ENCODE peak calls at places on chromosomes 11 and 22, in six cellular contexts. D, P, M, V, O and I are unnamed samples.

GRCh38 chr11:127017482-127017881 is 16.9 kb upstream of the KIRREL3 start:
- DNase-seq in M (no peak), P (peak; percentile 72), V (no peak), D (no peak), O (peak; percentile 90), I (no peak)

GRCh38 chr11:2902784-2903671 is 17.5 kb upstream of the CDKN1C start:
- DNase-seq in O (no peak), V (peak; percentile 84), D (no peak), M (peak; percentile 66), P (peak; percentile 29), I (no peak)

GRCh38 chr11:112227002-112227401 is 774 bp downstream of the PTS start:
- DNase-seq in M (no peak), V (no peak), D (no peak), P (peak; percentile 15), O (peak; percentile 69), I (no peak)

GRCh38 chr22:47036352-47036751 is 273.9 kb downstream of the TBC1D22A start:
- DNase-seq in P (no peak), M (no peak), O (no peak), V (peak; percentile 47), D (no peak), I (no peak)

GRCh38 chr22:39556970-39557811 is 13.4 kb upstream of the CACNA1I start:
- DNase-seq in M (no peak), P (peak; percentile 75), O (peak; percentile 36), D (no peak), V (no peak), I (no peak)

GRCh38 chr22:35400335-35400680 is 368 bp downstream of the MCM5 start:
- DNase-seq in V (peak; percentile 86), O (peak; percentile 41), P (peak; percentile 64), M (no peak), D (no peak), I (no peak)

GRCh38 chr11:111429066-111429506 is 50.0 kb upstream of the POU2AF1 start:
- DNase-seq in P (peak; percentile 26), D (peak; percentile 26), V (no peak), M (peak; percentile 73), O (peak; percentile 80), I (peak; percentile 19)

GRCh38 chr22:25741692-25742626 is at the start of gene MYO18B:
- DNase-seq in V (no peak), M (no peak), O (no peak), D (peak; percentile 79), P (no peak), I (no peak)

GRCh38 chr11:107545101-107545514 is 20.4 kb downstream of the ALKBH8 start:
- DNase-seq in D (no peak), V (no peak), O (peak; percentile 74), M (no peak), P (no peak), I (no peak)

GRCh38 chr11:16902979-16903378 is 111.2 kb downstream of the PLEKHA7 start:
- DNase-seq in O (no peak), P (no peak), V (no peak), D (no peak), M (no peak), I (no peak)

GRCh38 chr11:72446929-72447753 is 12.8 kb upstream of the CLPB start:
- DNase-seq in O (peak; percentile 77), P (peak; percentile 48), M (no peak), D (no peak), V (no peak), I (peak; percentile 29)

GRCh38 chr22:37545703-37546435 is 14.4 kb upstream of the CDC42EP1 start:
- DNase-seq in D (peak; percentile 94), M (peak; percentile 95), O (peak; percentile 97), V (peak; percentile 84), P (peak; percentile 89), I (no peak)

GRCh38 chr11:66546368-66546965 is at the start of gene ACTN3:
- DNase-seq in P (peak; percentile 88), O (peak; percentile 36), V (peak; percentile 81), D (peak; percentile 33), M (no peak), I (no peak)

GRCh38 chr22:17085277-17086091 is 684 bp downstream of the IL17RA start:
- DNase-seq in O (peak; percentile 68), V (no peak), D (peak; percentile 48), P (peak; percentile 48), M (peak; percentile 47), I (no peak)

GRCh38 chr11:34656062-34656720 is 35.3 kb downstream of the EHF start:
- DNase-seq in M (no peak), P (no peak), V (no peak), O (peak; percentile 17), D (no peak), I (no peak)

GRCh38 chr11:536841-537621 is at the start of gene LRRC56:
- DNase-seq in O (peak; percentile 86), P (peak; percentile 92), D (peak; percentile 74), M (peak; percentile 94), V (peak; percentile 98), I (peak; percentile 42)

GRCh38 chr22:45572444-45572843 is 69.8 kb downstream of the FBLN1 start:
- DNase-seq in M (no peak), O (peak; percentile 72), D (no peak), V (no peak), P (no peak), I (no peak)

GRCh38 chr11:57903441-57904123 is 120.1 kb upstream of the OR9Q1 start:
- DNase-seq in P (no peak), V (no peak), D (no peak), O (peak; percentile 40), M (peak; percentile 49), I (no peak)

GRCh38 chr11:17699157-17700114 is 19.9 kb upstream of the MYOD1 start:
- DNase-seq in D (no peak), P (peak; percentile 22), V (no peak), M (no peak), O (peak; percentile 38), I (no peak)

GRCh38 chr22:45007946-45008852 is 1.6 kb downstream of the PHF21B start:
- DNase-seq in D (no peak), V (no peak), M (no peak), O (peak; percentile 18), P (peak; percentile 89), I (no peak)

DNA sequence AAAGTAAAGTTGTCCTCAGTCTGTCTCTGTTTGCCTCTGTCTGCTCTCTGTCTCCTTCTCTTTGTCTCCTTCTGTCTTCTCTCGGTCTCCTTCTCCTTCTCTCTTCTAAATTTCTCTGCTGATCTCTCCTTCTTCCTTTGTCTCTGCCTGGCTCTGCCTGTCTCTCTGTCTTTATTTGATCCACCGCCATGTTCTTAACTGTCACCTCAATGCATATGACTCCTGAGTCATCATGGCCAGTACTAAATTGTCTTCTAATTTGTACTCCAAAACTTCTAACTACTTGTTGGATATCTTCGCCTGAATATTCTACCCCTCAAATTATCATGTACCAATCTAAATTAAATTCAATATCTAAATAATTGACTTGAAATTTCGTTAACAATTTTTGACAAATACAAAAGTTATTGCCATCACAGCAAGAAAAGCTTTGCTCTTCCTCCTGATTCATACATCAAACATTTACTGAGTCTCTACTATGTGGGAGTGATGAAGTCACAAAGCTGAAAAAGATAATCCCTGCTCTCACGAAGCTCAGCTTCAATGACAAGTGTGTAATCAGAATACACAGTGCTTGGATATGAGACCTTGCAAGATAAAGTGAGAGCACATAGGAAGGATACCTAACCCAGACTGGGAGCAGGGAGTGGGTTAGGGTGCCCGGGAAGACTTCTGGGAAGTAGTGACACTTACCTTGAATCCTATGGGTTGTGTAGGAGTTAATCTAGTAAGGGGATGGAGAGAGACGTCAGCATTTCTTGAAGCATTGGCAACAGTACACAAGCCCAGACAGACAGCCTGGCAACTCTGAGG is 193.0 kb downstream of the MAML2 start:
- DNase-seq in P (no peak), V (no peak), O (peak; percentile 93), M (no peak), D (no peak), I (no peak)
- H3K27ac ChIP-seq in P (no peak overlapping the region), V (no peak overlapping the region), O (peak overlapping the region; percentile 100), M (no peak overlapping the region), D (no peak overlapping the region), I (no peak overlapping the region)

GRCh38 chr11:119683783-119684182 is 45.2 kb downstream of the NECTIN1 start:
- DNase-seq in P (peak; percentile 33), V (no peak), D (no peak), O (no peak), M (peak; percentile 41), I (no peak)

GRCh38 chr11:119686483-119686882 is 42.5 kb downstream of the NECTIN1 start:
- DNase-seq in M (no peak), D (no peak), O (no peak), V (no peak), P (no peak), I (no peak)

GRCh38 chr11:119687220-119688046 is 41.6 kb downstream of the NECTIN1 start:
- DNase-seq in O (no peak), D (no peak), P (no peak), M (no peak), V (no peak), I (no peak)

GRCh38 chr11:119685073-119685746 is 43.8 kb downstream of the NECTIN1 start:
- DNase-seq in P (no peak), V (no peak), O (no peak), M (no peak), D (no peak), I (no peak)

DNA sequence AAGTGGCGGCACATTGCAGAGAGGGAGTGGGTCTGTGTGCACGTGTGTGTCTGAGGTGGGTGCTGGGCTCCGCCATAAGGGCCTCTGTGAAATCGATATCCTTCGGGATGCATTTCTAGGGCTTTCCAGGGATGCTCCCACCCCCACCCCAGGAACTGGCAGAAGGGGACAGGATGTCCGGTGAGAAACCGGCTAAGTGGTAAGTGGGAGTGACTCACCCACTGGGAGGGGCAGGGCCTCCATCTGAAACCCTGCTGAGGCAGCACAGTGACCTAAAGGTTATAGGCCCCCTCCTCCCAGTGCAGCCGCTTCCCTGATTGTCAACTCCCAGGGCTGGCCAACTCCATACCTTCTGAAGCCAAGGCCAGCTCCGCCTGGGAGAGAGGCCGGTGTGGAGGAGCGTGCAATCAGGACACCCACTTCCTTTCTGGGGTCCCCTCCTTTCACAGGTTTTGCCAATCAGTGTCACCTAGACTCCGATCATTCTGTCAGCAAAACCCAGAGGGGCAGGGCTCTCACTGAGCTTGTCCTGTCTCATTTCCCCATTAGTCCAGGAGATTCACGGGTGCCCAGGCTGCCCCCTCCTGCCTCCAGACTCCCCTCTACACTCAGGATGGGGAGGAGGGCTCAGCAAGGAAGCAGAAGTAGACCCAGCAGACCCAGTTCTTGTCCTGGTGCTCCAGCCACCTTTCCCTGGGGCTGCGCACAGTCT is 44.5 kb downstream of the NECTIN1 start:
- DNase-seq in M (no peak), O (peak; percentile 76), P (no peak), V (no peak), D (no peak), I (peak; percentile 8)
- H3K27ac ChIP-seq in M (no peak overlapping the region), O (no peak overlapping the region), P (no peak overlapping the region), V (peak overlapping the region; percentile 2), D (no peak overlapping the region), I (no peak overlapping the region)

DNA sequence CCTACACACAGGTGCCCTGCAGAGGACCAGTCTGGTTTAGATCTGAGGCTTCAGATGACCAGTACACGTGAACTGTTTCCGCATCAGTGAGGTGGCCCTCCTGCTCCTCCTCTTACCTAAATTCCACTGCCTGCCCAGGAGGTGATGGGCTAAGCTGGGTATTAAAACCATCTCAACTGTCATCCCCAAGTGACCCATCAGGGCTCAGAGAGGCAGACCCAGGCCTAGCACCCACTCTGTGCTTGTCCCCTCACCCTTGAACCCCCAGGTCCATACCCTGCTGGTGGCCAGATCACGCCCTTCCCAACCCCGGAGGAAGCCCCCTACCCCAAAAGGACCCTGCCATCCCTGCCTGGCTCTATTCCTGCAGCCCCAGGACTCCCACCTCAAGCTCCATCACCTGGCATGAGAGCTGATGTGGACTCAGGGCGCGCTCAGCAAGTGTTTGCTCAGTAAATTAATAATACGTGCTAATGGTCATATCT is 21.3 kb downstream of the RSPH14 start:
- DNase-seq in P (no peak), O (no peak), V (no peak), D (no peak), M (no peak), I (no peak)
- H3K27ac ChIP-seq in P (no peak overlapping the region), O (no peak overlapping the region), V (no peak overlapping the region), D (no peak overlapping the region), M (no peak overlapping the region), I (peak overlapping the region; percentile 40)

GRCh38 chr11:69638941-69639681 is 1.8 kb upstream of the CCND1 start:
- DNase-seq in M (peak; percentile 91), P (peak; percentile 98), V (peak; percentile 91), O (peak; percentile 99), D (peak; percentile 94), I (peak; percentile 56)
- H3K27ac ChIP-seq in M (peak overlapping the region; percentile 86), P (peak overlapping the region; percentile 78), V (peak overlapping the region; percentile 58), O (peak overlapping the region; percentile 97), D (peak overlapping the region; percentile 99), I (peak overlapping the region; percentile 36)